ENCODE peak calls at places on chromosome 18, in five cellular contexts. R, N, U, D and W are unnamed samples.

GRCh38 chr18:49464718-49465598 is 4.5 kb upstream of the DYM start:
- DNase-seq in R (no peak), N (no peak), U (no peak), D (no peak), W (no peak)

GRCh38 chr18:48319796-48320638 is 89.2 kb downstream of the ZBTB7C start:
- DNase-seq in R (no peak), N (no peak), U (no peak), D (no peak), W (no peak)

GRCh38 chr18:3675994-3676393 is 226.0 kb downstream of the TGIF1 start:
- DNase-seq in R (no peak), N (no peak), U (no peak), D (no peak), W (no peak)

GRCh38 chr18:72762505-72763122 is 105.2 kb downstream of the NETO1 start:
- DNase-seq in R (no peak), N (no peak), U (peak; percentile 26), D (no peak), W (peak; percentile 12)

GRCh38 chr18:76565238-76566173 is 70.5 kb upstream of the ZNF516 start:
- DNase-seq in R (no peak), N (peak; percentile 61), U (no peak), D (peak; percentile 80), W (peak; percentile 67)

GRCh38 chr18:25453556-25454269 is 101.7 kb upstream of the ZNF521 start:
- DNase-seq in R (no peak), N (no peak), U (no peak), D (no peak), W (peak; percentile 36)

GRCh38 chr18:27546991-27547390 is 361.9 kb upstream of the CHST9 start:
- DNase-seq in R (no peak), N (no peak), U (no peak), D (no peak), W (no peak)

GRCh38 chr18:34871435-34871834 is 161.3 kb downstream of the DTNA start:
- DNase-seq in R (no peak), N (no peak), U (no peak), D (no peak), W (no peak)

GRCh38 chr18:79425573-79425895 is 29.8 kb downstream of the NFATC1 start:
- DNase-seq in R (no peak), N (no peak), U (no peak), D (no peak), W (no peak)

GRCh38 chr18:76410660-76411417 is 84.2 kb downstream of the ZNF516 start:
- DNase-seq in R (no peak), N (no peak), U (no peak), D (no peak), W (no peak)

GRCh38 chr18:59691046-59691395 is 6.2 kb downstream of the CCBE1 start:
- DNase-seq in R (no peak), N (no peak), U (no peak), D (no peak), W (no peak)

GRCh38 chr18:8826971-8827370 is 121.6 kb downstream of the MTCL1 start:
- DNase-seq in R (no peak), N (no peak), U (no peak), D (no peak), W (no peak)

GRCh38 chr18:44500820-44501670 is 179.6 kb upstream of the SETBP1 start:
- DNase-seq in R (no peak), N (no peak), U (no peak), D (no peak), W (no peak)

GRCh38 chr18:44497757-44498490 is 182.8 kb upstream of the SETBP1 start:
- DNase-seq in R (no peak), N (no peak), U (no peak), D (no peak), W (no peak)

GRCh38 chr18:44502221-44502620 is 178.5 kb upstream of the SETBP1 start:
- DNase-seq in R (no peak), N (no peak), U (no peak), D (no peak), W (no peak)

GRCh38 chr18:44503854-44504253 is 176.8 kb upstream of the SETBP1 start:
- DNase-seq in R (no peak), N (no peak), U (no peak), D (no peak), W (no peak)

DNA sequence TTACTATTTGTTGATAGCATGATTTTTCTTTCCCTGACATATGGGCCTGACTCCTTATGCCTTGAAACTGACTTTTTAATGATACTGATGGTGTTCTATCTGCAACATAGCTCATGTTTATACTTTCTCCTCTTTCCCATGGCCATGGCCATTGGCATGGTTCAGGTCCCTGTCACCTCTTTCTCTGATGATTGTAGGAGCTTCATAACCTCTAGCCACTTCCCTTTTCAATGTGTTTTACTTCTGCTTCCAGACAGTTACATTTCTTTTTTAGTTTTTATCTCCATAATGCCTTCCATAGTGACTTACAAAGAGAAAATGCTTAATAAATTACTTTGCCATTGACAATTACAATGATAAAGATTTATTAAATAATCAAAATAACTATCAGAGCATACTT is 177.9 kb upstream of the SETBP1 start:
- DNase-seq in R (no peak), N (no peak), U (no peak), D (no peak), W (no peak)
- H3K4me1 ChIP-seq in R (no peaks in the 10 kb centered on the region), N (no peaks in the 10 kb centered on the region), U (no peaks in the 10 kb centered on the region), D (no peaks in the 10 kb centered on the region), W (no peaks in the 10 kb centered on the region)

DNA sequence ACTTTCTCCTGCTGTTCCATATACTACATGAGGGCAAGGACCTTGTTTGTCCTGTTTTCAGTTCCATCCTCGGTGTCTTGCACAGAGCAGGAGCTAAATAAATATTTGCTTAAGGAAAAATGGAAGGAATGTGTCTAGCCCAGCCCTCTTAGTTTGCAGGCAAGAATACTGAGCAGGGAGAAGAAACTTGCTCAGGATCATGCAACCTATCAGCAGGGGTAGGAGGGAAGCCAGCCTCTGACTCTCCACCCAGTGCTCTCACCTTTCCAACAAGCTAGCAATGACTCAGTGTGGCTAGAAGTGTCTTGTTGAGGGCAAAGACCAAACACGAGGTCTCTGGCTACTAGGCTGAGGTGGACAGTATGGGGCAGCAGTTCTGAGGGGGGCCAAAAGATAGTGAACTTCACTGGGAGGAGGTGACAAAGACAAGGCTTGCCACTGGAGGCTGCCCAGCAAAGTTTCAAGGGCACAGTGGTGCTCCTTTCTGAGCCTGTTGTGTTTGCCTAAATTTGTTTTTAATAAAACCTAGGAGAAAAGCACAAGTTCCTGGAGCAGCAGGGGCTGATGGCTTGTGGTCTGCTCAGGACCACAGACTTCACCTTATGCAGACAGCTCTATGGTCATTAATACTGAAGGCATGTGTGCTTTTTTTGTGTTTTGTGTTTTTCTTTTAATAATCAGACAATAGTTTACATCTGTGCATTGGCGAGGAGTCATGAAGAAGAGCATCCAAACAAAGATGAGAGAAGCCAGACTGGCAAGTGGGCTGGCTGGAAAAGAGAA is 49.1 kb upstream of the CTAGE1 start:
- DNase-seq in R (no peak), N (peak; percentile 33), U (no peak), D (no peak), W (no peak)
- H3K4me1 ChIP-seq in R (peaks cover 3% of the 10 kb centered on the region), N (peaks cover 34% of the 10 kb centered on the region), U (peaks cover 15% of the 10 kb centered on the region), D (peaks cover 31% of the 10 kb centered on the region), W (no peaks in the 10 kb centered on the region)

GRCh38 chr18:12014091-12014490 is 32.8 kb downstream of the IMPA2 start:
- DNase-seq in R (no peak), N (no peak), U (no peak), D (no peak), W (no peak)
- H3K4me1 ChIP-seq in R (no peaks in the 10 kb centered on the region), N (peaks cover 18% of the 10 kb centered on the region), U (no peaks in the 10 kb centered on the region), D (peaks cover 6% of the 10 kb centered on the region), W (peaks cover 58% of the 10 kb centered on the region)

DNA sequence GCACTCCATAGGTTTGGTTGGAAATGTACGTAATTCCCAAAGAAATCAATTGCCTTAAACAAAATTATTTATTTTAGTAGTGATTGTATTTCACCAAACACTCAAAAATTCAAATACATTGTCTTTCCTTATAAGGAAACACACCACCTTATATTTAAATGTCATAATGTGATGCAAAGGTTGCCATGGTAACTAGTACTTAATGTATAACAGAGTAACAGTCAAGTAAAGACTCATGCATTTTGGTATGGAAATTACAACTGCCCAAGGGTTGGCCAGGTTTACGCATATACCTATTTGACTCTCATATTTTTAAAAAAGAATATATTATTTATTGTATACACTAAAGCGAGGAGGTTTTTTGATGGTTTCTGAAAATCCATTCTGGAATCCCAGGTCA is 231.2 kb downstream of the TCF4 start:
- DNase-seq in R (no peak), N (no peak), U (no peak), D (no peak), W (no peak)
- H3K4me1 ChIP-seq in R (no peaks in the 10 kb centered on the region), N (no peaks in the 10 kb centered on the region), U (no peaks in the 10 kb centered on the region), D (peaks cover 5% of the 10 kb centered on the region), W (no peaks in the 10 kb centered on the region)

GRCh38 chr18:46407471-46408166 is 249.4 kb downstream of the LOXHD1 start:
- DNase-seq in R (no peak), N (no peak), U (no peak), D (no peak), W (no peak)
- H3K4me1 ChIP-seq in R (no peaks in the 10 kb centered on the region), N (peaks cover 44% of the 10 kb centered on the region), U (no peaks in the 10 kb centered on the region), D (peaks cover 9% of the 10 kb centered on the region), W (no peaks in the 10 kb centered on the region)

GRCh38 chr18:13465126-13465446 is 246.5 kb downstream of the LDLRAD4 start:
- DNase-seq in R (no peak), N (no peak), U (no peak), D (no peak), W (no peak)
- H3K4me1 ChIP-seq in R (no peaks in the 10 kb centered on the region), N (peaks cover 16% of the 10 kb centered on the region), U (peaks cover 16% of the 10 kb centered on the region), D (no peaks in the 10 kb centered on the region), W (no peaks in the 10 kb centered on the region)

DNA sequence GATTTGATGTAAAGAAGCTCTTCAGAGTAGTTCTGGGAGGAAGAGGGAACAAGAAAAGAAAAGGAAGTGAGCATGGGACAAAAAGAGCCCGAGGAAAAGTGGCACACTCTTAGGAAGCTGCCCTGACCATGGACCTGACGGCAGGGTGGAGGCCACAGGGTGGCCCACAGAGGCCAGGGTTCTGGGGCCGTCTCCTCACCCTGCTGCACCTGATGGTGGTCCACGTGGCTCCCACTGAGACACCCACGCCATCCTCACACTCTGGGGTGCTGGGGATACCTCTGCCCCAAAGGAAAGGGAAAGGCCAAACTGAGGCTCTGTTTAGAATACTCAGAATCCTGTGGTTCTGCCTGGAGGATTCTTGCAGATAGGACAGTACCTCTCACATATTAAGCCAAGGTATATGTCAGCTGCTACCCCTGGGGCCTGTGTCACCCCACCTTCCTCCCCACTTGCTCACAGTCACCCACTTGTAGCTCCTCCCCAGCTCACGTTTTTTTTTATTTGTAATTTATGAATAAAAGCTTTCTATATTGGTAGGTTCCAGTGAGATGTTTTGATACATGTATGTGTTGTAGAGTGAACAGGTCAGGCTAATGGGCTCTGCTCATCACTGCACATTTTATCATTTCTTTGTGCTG is 171.1 kb downstream of the LDLRAD4 start:
- DNase-seq in R (no peak), N (no peak), U (no peak), D (no peak), W (no peak)
- H3K4me1 ChIP-seq in R (no peaks in the 10 kb centered on the region), N (peaks cover 13% of the 10 kb centered on the region), U (no peaks in the 10 kb centered on the region), D (no peaks in the 10 kb centered on the region), W (no peaks in the 10 kb centered on the region)